ENCODE peak calls at places on chromosomes 13 and 19, in eight cellular contexts. B is effector memory CD4-positive, alpha-beta T cell; J is IMR-90; G is NT2/D1; F is mammary epithelial cell; V is PC-9; L is psoas muscle; X is thoracic aorta. Q is an unnamed sample. For H3K36me3 and H3K27me3, the result is how much of the 10 kb centered on the place peaks cover.

GRCh38 chr19:38304866-38305429 is 897 bp downstream of the C19orf33 start:
- DNase-seq in B (no peak), J (no peak), G (peak), F (peak), V (peak), L (no peak), X (no peak), Q (peak)

GRCh38 chr13:83906240-83906820 is 24.1 kb upstream of the SLITRK1 start:
- DNase-seq in B (no peak), J (no peak), G (no peak), F (no peak), V (peak), L (no peak), X (no peak), Q (no peak)

GRCh38 chr19:15426485-15427349 is 7.9 kb upstream of the AKAP8L start:
- DNase-seq in B (no peak), J (no peak), G (no peak), F (no peak), V (peak), L (no peak), X (no peak), Q (no peak)

GRCh38 chr19:49930483-49931011 is 1.2 kb upstream of the NUP62 start:
- DNase-seq in B (no peak), J (no peak), G (no peak), F (no peak), V (no peak), L (peak), X (no peak), Q (peak)

GRCh38 chr13:47679391-47679790 is 321.7 kb downstream of the SUCLA2 start:
- DNase-seq in B (no peak), J (peak), G (no peak), F (peak), V (no peak), L (no peak), X (no peak), Q (no peak)

GRCh38 chr13:40993119-40993518 is 26.0 kb downstream of the ELF1 start:
- DNase-seq in B (no peak), J (no peak), G (no peak), F (no peak), V (no peak), L (no peak), X (no peak), Q (peak)

GRCh38 chr19:35909684-35910035 is 1.6 kb upstream of the TYROBP start:
- DNase-seq in B (no peak), J (no peak), G (no peak), F (no peak), V (no peak), L (no peak), X (no peak), Q (no peak)

GRCh38 chr13:51223284-51224270 is 1.4 kb downstream of the FAM124A start:
- DNase-seq in B (no peak), J (no peak), G (no peak), F (no peak), V (no peak), L (no peak), X (no peak), Q (peak)

GRCh38 chr19:35346193-35347052 is 1.3 kb upstream of the FFAR1 start:
- DNase-seq in B (peak), J (no peak), G (no peak), F (peak), V (no peak), L (no peak), X (no peak), Q (peak)

GRCh38 chr19:36060430-36060829 is 5.7 kb downstream of the WDR62 start:
- DNase-seq in B (no peak), J (peak), G (no peak), F (peak), V (no peak), L (peak), X (no peak), Q (peak)

GRCh38 chr13:47033216-47033615 is 136.4 kb upstream of the HTR2A start:
- DNase-seq in B (no peak), J (peak), G (no peak), F (peak), V (no peak), L (no peak), X (no peak), Q (no peak)

GRCh38 chr13:50713849-50714248 is 129.6 kb downstream of the DLEU7 start:
- DNase-seq in B (no peak), J (peak), G (no peak), F (peak), V (no peak), L (no peak), X (no peak), Q (no peak)

GRCh38 chr13:31209172-31209818 is 9.5 kb downstream of the B3GLCT start:
- DNase-seq in B (peak), J (peak), G (peak), F (no peak), V (no peak), L (peak), X (no peak), Q (peak)

GRCh38 chr13:73325351-73326214 is 266.8 kb downstream of the KLF5 start:
- DNase-seq in B (no peak), J (peak), G (no peak), F (peak), V (peak), L (no peak), X (no peak), Q (no peak)

GRCh38 chr19:16628984-16629691 is 1.1 kb upstream of the MED26 start:
- DNase-seq in B (no peak), J (peak), G (no peak), F (peak), V (no peak), L (no peak), X (no peak), Q (no peak)

GRCh38 chr13:40272776-40273139 is 393.7 kb downstream of the FOXO1 start:
- DNase-seq in B (no peak), J (peak), G (no peak), F (peak), V (peak), L (no peak), X (no peak), Q (no peak)

GRCh38 chr13:61546413-61546812 is 130.8 kb upstream of the PCDH20 start:
- DNase-seq in B (no peak), J (no peak), G (no peak), F (no peak), V (no peak), L (no peak), X (no peak), Q (no peak)

GRCh38 chr13:82565191-82565590 is 1317.1 kb downstream of the SLITRK1 start:
- DNase-seq in B (no peak), J (no peak), G (no peak), F (no peak), V (no peak), L (no peak), X (no peak), Q (no peak)

GRCh38 chr19:44530777-44531176 is 1.3 kb upstream of the CEACAM20 start:
- DNase-seq in B (no peak), J (no peak), G (no peak), F (no peak), V (peak), L (no peak), X (no peak), Q (no peak)

GRCh38 chr13:76917096-76917495 is 30.9 kb upstream of the KCTD12 start:
- DNase-seq in B (no peak), J (peak), G (no peak), F (no peak), V (no peak), L (no peak), X (no peak), Q (no peak)

GRCh38 chr19:33724723-33725060 is 72.0 kb upstream of the KCTD15 start:
- DNase-seq in B (no peak), J (no peak), G (no peak), F (no peak), V (no peak), L (no peak), X (no peak), Q (peak)

GRCh38 chr19:8641908-8642547 is 11.6 kb downstream of the NFILZ start:
- DNase-seq in B (no peak), J (peak), G (no peak), F (peak), V (no peak), L (no peak), X (no peak), Q (peak)

GRCh38 chr19:2638417-2638940 is 64.0 kb downstream of the GNG7 start:
- DNase-seq in B (no peak), J (no peak), G (no peak), F (no peak), V (no peak), L (no peak), X (no peak), Q (peak)

GRCh38 chr13:74136089-74136658 is 2.0 kb upstream of the KLF12 start:
- DNase-seq in B (peak), J (peak), G (no peak), F (peak), V (no peak), L (peak), X (no peak), Q (peak)

GRCh38 chr19:29644179-29644578 is 21.1 kb upstream of the PLEKHF1 start:
- DNase-seq in B (no peak), J (no peak), G (no peak), F (no peak), V (no peak), L (no peak), X (no peak), Q (no peak)

GRCh38 chr13:99585609-99586008 is 84.3 kb downstream of the TM9SF2 start:
- DNase-seq in B (no peak), J (no peak), G (no peak), F (no peak), V (no peak), L (no peak), X (no peak), Q (no peak)

GRCh38 chr19:18543814-18544475 is 572 bp upstream of the FKBP8 start:
- DNase-seq in B (peak), J (peak), G (no peak), F (peak), V (peak), L (no peak), X (no peak), Q (peak)

GRCh38 chr19:46033401-46033800 is 7.4 kb downstream of the IGFL4 start:
- DNase-seq in B (no peak), J (no peak), G (no peak), F (no peak), V (no peak), L (no peak), X (no peak), Q (no peak)

GRCh38 chr13:113114511-113115362 is 7.9 kb upstream of the F10 start:
- DNase-seq in B (no peak), J (no peak), G (no peak), F (no peak), V (no peak), L (no peak), X (no peak), Q (peak)

GRCh38 chr13:54445453-54445852 is 1416.8 kb downstream of the OLFM4 start:
- DNase-seq in B (no peak), J (no peak), G (no peak), F (no peak), V (no peak), L (no peak), X (no peak), Q (no peak)

GRCh38 chr19:18741566-18742121 is 49.5 kb downstream of the COMP start:
- DNase-seq in B (no peak), J (no peak), G (no peak), F (no peak), V (peak), L (no peak), X (no peak), Q (no peak)

GRCh38 chr13:31110617-31111016 is 51.1 kb downstream of the HSPH1 start:
- DNase-seq in B (no peak), J (no peak), G (no peak), F (no peak), V (no peak), L (no peak), X (no peak), Q (no peak)

GRCh38 chr19:13460045-13460444 is 46.2 kb downstream of the CACNA1A start:
- DNase-seq in B (no peak), J (no peak), G (peak), F (no peak), V (no peak), L (no peak), X (no peak), Q (peak)
- H3K4me3 ChIP-seq in B (no peak), J (no peak), G (no peak), F (no peak), V (no peak), L (no peak), X (no peak), Q (no peak)

GRCh38 chr19:42355896-42356295 is 30.5 kb downstream of the MEGF8 start:
- DNase-seq in B (no peak), J (no peak), G (no peak), F (no peak), V (no peak), L (no peak), X (no peak), Q (no peak)
- H3K36me3 ChIP-seq in B (under half), J (under half), G (under half), F (under half), V (under half), L (half or more), X (under half), Q (under half)

DNA sequence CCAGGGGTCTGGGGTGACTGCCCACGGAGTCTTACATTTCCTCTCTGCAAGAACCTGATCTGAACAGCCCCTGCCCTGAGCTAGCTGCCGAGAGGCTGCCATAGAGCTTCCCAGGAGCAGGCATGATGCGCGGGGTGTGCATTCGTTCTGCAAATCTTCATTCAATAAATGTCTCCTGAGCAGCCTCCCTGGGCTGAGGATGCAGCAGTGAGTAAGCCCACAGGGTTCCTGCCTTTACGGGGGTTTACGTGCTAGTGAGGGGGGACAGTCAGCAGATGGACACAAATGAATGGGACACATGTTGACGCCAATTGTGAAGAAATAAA is 1.6 kb upstream of the SHISA7 start:
- DNase-seq in B (no peak), J (no peak), G (no peak), F (no peak), V (no peak), L (no peak), X (no peak), Q (no peak)
- H3K27me3 ChIP-seq in B (under half), J (half or more), G (half or more), F (under half), V (half or more), L (under half), X (under half), Q (half or more)

GRCh38 chr13:78660130-78660857 is 1.3 kb upstream of the OBI1 start:
- DNase-seq in B (no peak), J (no peak), G (no peak), F (no peak), V (no peak), L (no peak), X (no peak), Q (peak)
- H3K4me3 ChIP-seq in B (peak), J (peak), G (no peak), F (peak), V (no peak), L (peak), X (peak), Q (peak)